ENCODE peak calls at places on chromosome 7, in four cellular contexts. T is H1, D is SK-N-SH, F is HepG2. Q is an unnamed sample.
A peak's percentile ranks its signal among the peaks of the same experiment; 100 is the strongest.

GRCh38 chr7:43956022-43956421 is 29.8 kb downstream of the UBE2D4 start:
- DNase-seq in T (no peak), D (no peak), F (no peak), Q (no peak)

GRCh38 chr7:41826641-41827040 is 123.8 kb upstream of the INHBA start:
- DNase-seq in T (no peak), F (no peak), D (no peak), Q (no peak)

GRCh38 chr7:68434857-68435256 is 1163.4 kb upstream of the AUTS2 start:
- DNase-seq in D (no peak), F (no peak), T (no peak), Q (no peak)

GRCh38 chr7:77727936-77728701 is 31.9 kb downstream of the RSBN1L start:
- DNase-seq in F (peak; percentile 15), D (peak; percentile 51), T (no peak), Q (no peak)

GRCh38 chr7:155214328-155214986 is 83.2 kb upstream of the INSIG1 start:
- DNase-seq in D (no peak), F (no peak), T (no peak), Q (no peak)

GRCh38 chr7:17745588-17745987 is 194.7 kb downstream of the SNX13 start:
- DNase-seq in F (no peak), T (no peak), D (no peak), Q (no peak)

GRCh38 chr7:19920705-19921104 is 147.3 kb upstream of the TMEM196 start:
- DNase-seq in D (no peak), F (no peak), T (no peak), Q (no peak)

GRCh38 chr7:191105-192034 is 1.0 kb upstream of the FAM20C start:
- DNase-seq in D (peak; percentile 69), F (no peak), T (no peak), Q (no peak)

GRCh38 chr7:90446137-90446899 is 23.1 kb upstream of the PTTG1IP2 start:
- DNase-seq in T (no peak), D (no peak), F (no peak), Q (no peak)

GRCh38 chr7:140639366-140640053 is 1.1 kb downstream of the DENND2A start:
- DNase-seq in D (peak; percentile 66), T (no peak), F (no peak), Q (no peak)

GRCh38 chr7:157537056-157537455 is 200.3 kb downstream of the DNAJB6 start:
- DNase-seq in D (no peak), F (no peak), T (no peak), Q (no peak)

GRCh38 chr7:53768191-53768590 is 732.8 kb downstream of the POM121L12 start:
- DNase-seq in D (no peak), T (no peak), F (no peak), Q (no peak)

GRCh38 chr7:85104432-85105205 is 82.2 kb downstream of the SEMA3D start:
- DNase-seq in T (no peak), D (no peak), F (no peak), Q (no peak)

GRCh38 chr7:71612011-71612410 is 480.1 kb downstream of the GALNT17 start:
- DNase-seq in D (no peak), F (no peak), T (no peak), Q (no peak)

GRCh38 chr7:69967152-69967591 is 368.9 kb downstream of the AUTS2 start:
- DNase-seq in F (no peak), T (no peak), D (peak; percentile 42), Q (no peak)

GRCh38 chr7:134334408-134334807 is 17.7 kb upstream of the SLC35B4 start:
- DNase-seq in D (no peak), F (no peak), T (no peak), Q (no peak)

GRCh38 chr7:8154290-8154689 is 107.7 kb downstream of the ICA1 start:
- DNase-seq in D (peak; percentile 31), T (no peak), F (no peak), Q (no peak)

GRCh38 chr7:1668486-1668931 is 1.6 kb upstream of the ELFN1 start:
- DNase-seq in T (peak; percentile 66), D (peak; percentile 58), F (no peak), Q (no peak)

GRCh38 chr7:46569117-46569433 is 648.0 kb upstream of the IGFBP3 start:
- DNase-seq in D (peak; percentile 12), F (peak; percentile 3), T (no peak), Q (no peak)

GRCh38 chr7:78014401-78014800 is 215.8 kb downstream of the PHTF2 start:
- DNase-seq in T (no peak), D (no peak), F (no peak), Q (no peak)

GRCh38 chr7:38535013-38535412 is 96.2 kb downstream of the AMPH start:
- DNase-seq in F (no peak), D (no peak), T (no peak), Q (no peak)

GRCh38 chr7:127792528-127793342 is 140.7 kb downstream of the SND1 start:
- DNase-seq in T (peak; percentile 89), F (peak; percentile 23), D (no peak), Q (no peak)
- TF ChIP-seq TAF1 in T (no peak), F (no peak), D (no peak), Q (no peak)

DNA sequence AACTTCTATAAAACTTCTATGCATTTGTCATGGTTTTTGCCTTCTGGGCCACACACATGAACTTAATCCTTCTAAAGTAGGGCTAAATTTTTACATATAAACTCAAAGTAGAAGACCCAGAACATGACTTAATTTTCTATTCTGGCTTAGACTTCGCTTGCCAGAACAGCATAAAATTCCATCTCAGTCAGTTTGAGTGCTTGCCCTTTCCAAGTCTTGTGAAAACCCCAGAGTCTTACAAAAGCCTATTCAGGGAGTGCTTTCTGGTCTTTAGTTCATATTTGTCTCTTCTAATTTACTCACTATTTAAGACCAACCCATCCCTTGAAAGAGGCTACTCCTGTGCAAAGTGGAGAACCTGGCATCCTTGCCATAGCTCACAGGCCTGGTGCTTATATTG is 201.6 kb upstream of the MEOX2 start:
- DNase-seq in F (no peak), T (no peak), D (no peak), Q (no peak)
- TF ChIP-seq POLR2AphosphoS5 in F (no peak), T (no peak), D (no peak), Q (no peak)

GRCh38 chr7:34157137-34157536 is 251.8 kb downstream of the BMPER start:
- DNase-seq in T (no peak), D (no peak), F (no peak), Q (no peak)

GRCh38 chr7:34158754-34159153 is 253.4 kb downstream of the BMPER start:
- DNase-seq in D (peak; percentile 30), F (peak; percentile 8), T (peak; percentile 50), Q (no peak)

GRCh38 chr7:34160261-34160752 is 255.0 kb downstream of the BMPER start:
- DNase-seq in T (no peak), F (no peak), D (no peak), Q (no peak)

GRCh38 chr7:34156336-34156735 is 251.0 kb downstream of the BMPER start:
- DNase-seq in F (no peak), T (no peak), D (no peak), Q (no peak)

GRCh38 chr7:34158311-34158710 is 253.0 kb downstream of the BMPER start:
- DNase-seq in F (no peak), D (no peak), T (no peak), Q (no peak)
- TF ChIP-seq TAF1 in F (no peak), D (no peak), T (no peak), Q (no peak)

GRCh38 chr7:151059362-151060112 is at the start of gene SLC4A2:
- DNase-seq in F (peak; percentile 50), T (peak; percentile 88), D (peak; percentile 98), Q (peak; percentile 96)
- TF ChIP-seq POLR2AphosphoS5 in F (peak; percentile 56), T (no peak), D (peak; percentile 44), Q (no peak)

DNA sequence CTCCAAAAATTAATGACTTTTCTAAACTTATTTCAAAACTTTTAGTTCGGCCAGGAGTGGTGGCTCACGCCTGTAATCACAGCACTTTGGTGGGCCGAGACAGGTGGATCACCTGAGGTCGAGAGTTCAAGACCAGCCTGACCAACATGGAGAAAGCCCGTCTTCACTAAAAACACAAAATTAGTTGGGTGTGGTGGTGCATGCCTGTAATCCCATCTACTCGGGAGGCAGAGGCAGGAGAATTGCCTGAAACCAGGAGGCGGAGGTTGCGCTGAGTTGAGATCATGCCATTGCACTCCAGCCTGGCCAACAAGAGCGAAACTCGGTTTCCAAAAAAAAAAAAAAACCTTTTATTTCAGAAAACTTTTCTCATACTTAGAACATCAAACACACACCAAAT is 8.3 kb downstream of the NAMPT start:
- DNase-seq in F (no peak), D (no peak), T (no peak), Q (no peak)
- TF ChIP-seq TAF1 in F (no peak), D (no peak), T (no peak), Q (no peak)

GRCh38 chr7:159169391-159169790 is 24.7 kb upstream of the VIPR2 start:
- DNase-seq in F (no peak), T (no peak), D (no peak), Q (no peak)

GRCh38 chr7:159177270-159178036 is 32.8 kb upstream of the VIPR2 start:
- DNase-seq in T (no peak), D (peak; percentile 1), F (no peak), Q (no peak)

GRCh38 chr7:159167139-159167538 is 22.5 kb upstream of the VIPR2 start:
- DNase-seq in D (no peak), F (no peak), T (no peak), Q (no peak)

GRCh38 chr7:159175792-159176191 is 31.1 kb upstream of the VIPR2 start:
- DNase-seq in T (no peak), D (no peak), F (no peak), Q (no peak)

DNA sequence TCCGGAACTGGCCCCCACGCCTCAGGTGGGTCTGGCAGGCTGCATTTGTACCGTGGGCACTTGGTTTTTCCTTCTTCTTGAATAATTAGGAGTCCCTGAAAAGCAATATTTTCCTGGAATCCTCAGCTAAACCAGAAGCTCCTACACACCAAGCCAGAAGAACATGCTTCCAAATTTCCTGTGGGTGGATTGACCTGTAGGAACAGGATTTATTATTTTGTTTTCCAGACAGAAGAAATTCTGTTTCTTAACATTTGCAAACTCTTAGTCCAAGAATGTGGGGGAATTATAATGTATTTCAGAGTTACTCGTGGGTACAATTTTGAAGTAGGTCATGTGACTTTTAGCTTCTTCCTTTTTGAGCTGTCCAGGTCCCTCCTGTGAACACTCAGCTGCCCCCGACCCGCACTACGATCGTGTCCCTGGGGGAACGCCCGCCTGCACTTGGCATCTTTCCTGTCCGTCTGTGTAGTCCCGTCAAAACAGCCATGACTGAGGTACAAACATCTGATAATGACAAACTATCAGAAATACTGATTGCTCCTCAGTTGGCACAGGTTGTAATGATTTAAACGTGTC is 27.7 kb upstream of the VIPR2 start:
- DNase-seq in F (no peak), D (no peak), T (no peak), Q (no peak)
- TF ChIP-seq POLR2AphosphoS5 in F (no peak), D (no peak), T (no peak), Q (no peak)

GRCh38 chr7:92782236-92782635 is 54.1 kb downstream of the CDK6 start:
- DNase-seq in F (no peak), D (no peak), T (no peak), Q (no peak)
- TF ChIP-seq TAF1 in F (no peak), D (no peak), T (no peak), Q (no peak)

GRCh38 chr7:121163699-121164098 is 165.1 kb upstream of the WNT16 start:
- DNase-seq in T (no peak), D (no peak), F (no peak), Q (no peak)
- TF ChIP-seq POLR2AphosphoS5 in T (no peak), D (no peak), F (no peak), Q (no peak)

DNA sequence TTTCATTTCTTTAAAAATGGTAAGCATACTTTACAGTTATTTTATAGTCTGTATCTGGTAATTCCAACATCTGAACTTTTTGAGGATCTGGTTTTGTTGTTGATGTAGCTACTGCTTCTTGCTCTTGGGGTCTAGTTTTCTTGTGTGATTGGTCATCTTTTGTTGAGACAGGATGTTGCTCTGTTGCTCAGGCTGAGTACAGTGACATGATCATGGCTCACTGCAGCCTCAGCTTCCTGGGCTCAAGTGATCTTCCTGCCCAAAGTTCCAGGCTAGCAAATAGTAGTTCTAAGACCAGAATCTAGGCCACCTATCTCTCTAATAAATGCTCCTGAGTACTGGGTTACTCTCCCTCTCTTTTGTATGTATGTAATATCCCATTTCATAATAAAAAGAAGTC is 75.7 kb downstream of the NRCAM start:
- DNase-seq in F (no peak), D (no peak), T (no peak), Q (no peak)
- TF ChIP-seq TAF1 in F (no peak), D (no peak), T (no peak), Q (no peak)